ENCODE peak calls at places on chromosomes 12 and 14, in six cellular contexts. D is stimulated activated CD4-positive, alpha-beta T cell treated with anti-CD3 and anti-CD28 coated beads, Interleukin-12 subunit alpha, Interleukin-12 subunit beta, amount 100 ng/mL, for 48 hours; L is ovary; I is stimulated activated CD8-positive, alpha-beta memory T cell treated with anti-CD3 and anti-CD28 coated beads, Interleukin-4, amount 100 ng/mL, for 4 hours; S is SIG-M5; E is hypothalamus. R is an unnamed sample.
A peak's percentile ranks its signal among the peaks of the same experiment; 100 is the strongest.

GRCh38 chr12:56193025-56193578 is 3.8 kb upstream of the SMARCC2 start:
- DNase-seq in D (peak; percentile 88), L (no peak), I (peak; percentile 11), S (peak; percentile 55), E (peak; percentile 59), R (peak; percentile 79)

GRCh38 chr12:27946396-27946795 is 26.1 kb downstream of the PTHLH start:
- DNase-seq in D (no peak), L (no peak), I (no peak), S (no peak), E (no peak), R (no peak)

GRCh38 chr12:90790747-90791146 is 164.2 kb downstream of the CCER1 start:
- DNase-seq in D (no peak), L (no peak), I (no peak), S (no peak), E (no peak), R (no peak)

GRCh38 chr14:81955123-81955522 is 421.5 kb upstream of the SEL1L start:
- DNase-seq in D (no peak), L (no peak), I (no peak), S (no peak), E (no peak), R (no peak)

GRCh38 chr12:2092890-2093289 is 40.1 kb downstream of the CACNA1C start:
- DNase-seq in D (no peak), L (no peak), I (no peak), S (no peak), E (no peak), R (peak; percentile 24)

GRCh38 chr12:11545438-11546330 is 103.8 kb upstream of the ETV6 start:
- DNase-seq in D (peak; percentile 42), L (no peak), I (no peak), S (no peak), E (no peak), R (no peak)

GRCh38 chr14:61601923-61602732 is 93.2 kb upstream of the HIF1A start:
- DNase-seq in D (no peak), L (no peak), I (no peak), S (no peak), E (no peak), R (peak; percentile 22)

GRCh38 chr12:105671720-105672119 is 341.2 kb downstream of the C12orf75 start:
- DNase-seq in D (no peak), L (no peak), I (no peak), S (no peak), E (no peak), R (no peak)

R was measured in trophoblast cell.